ENCODE peak calls at places on chromosomes 3 and 15, in eight cellular contexts. One of them, this sample, is unnamed. For H3K4me1, the result is how much of the 10 kb centered on the place peaks cover.

GRCh38 chr3:178705925-178706324 is 169.7 kb downstream of the KCNMB2 start:
- DNase-seq in MM.1S: peak
- DNase-seq in HepG2: no peak
- DNase-seq in heart left ventricle: no peak
- DNase-seq in HCT116: no peak
- DNase-seq in uterus: no peak
- DNase-seq in IMR-90: peak
- DNase-seq in CD8-positive, alpha-beta T cell: no peak
- DNase-seq in this sample: no peak

GRCh38 chr15:34437687-34438086 is at the start of gene GOLGA8A:
- DNase-seq in MM.1S: peak
- DNase-seq in HepG2: peak
- DNase-seq in heart left ventricle: peak
- DNase-seq in HCT116: peak
- DNase-seq in uterus: peak
- DNase-seq in IMR-90: peak
- DNase-seq in CD8-positive, alpha-beta T cell: peak
- DNase-seq in this sample: peak

GRCh38 chr3:156433910-156434309 is 121.0 kb downstream of the SSR3 start:
- DNase-seq in MM.1S: no peak
- DNase-seq in HepG2: no peak
- DNase-seq in heart left ventricle: no peak
- DNase-seq in HCT116: no peak
- DNase-seq in uterus: no peak
- DNase-seq in IMR-90: peak
- DNase-seq in CD8-positive, alpha-beta T cell: no peak
- DNase-seq in this sample: no peak

GRCh38 chr3:183287301-183287971 is 34.4 kb downstream of the B3GNT5 start:
- DNase-seq in MM.1S: no peak
- DNase-seq in HepG2: no peak
- DNase-seq in heart left ventricle: no peak
- DNase-seq in HCT116: no peak
- DNase-seq in uterus: peak
- DNase-seq in IMR-90: peak
- DNase-seq in CD8-positive, alpha-beta T cell: no peak
- DNase-seq in this sample: no peak

GRCh38 chr3:60708191-60708975 is 542.9 kb downstream of the FHIT start:
- DNase-seq in MM.1S: no peak
- DNase-seq in HepG2: no peak
- DNase-seq in heart left ventricle: no peak
- DNase-seq in HCT116: no peak
- DNase-seq in uterus: no peak
- DNase-seq in IMR-90: peak
- DNase-seq in CD8-positive, alpha-beta T cell: no peak
- DNase-seq in this sample: no peak

GRCh38 chr3:11522953-11523792 is 120.5 kb downstream of the VGLL4 start:
- DNase-seq in MM.1S: no peak
- DNase-seq in HepG2: no peak
- DNase-seq in heart left ventricle: no peak
- DNase-seq in HCT116: no peak
- DNase-seq in uterus: peak
- DNase-seq in IMR-90: peak
- DNase-seq in CD8-positive, alpha-beta T cell: no peak
- DNase-seq in this sample: no peak

GRCh38 chr15:93288718-93289117 is 199.7 kb upstream of the RGMA start:
- DNase-seq in MM.1S: no peak
- DNase-seq in HepG2: no peak
- DNase-seq in heart left ventricle: no peak
- DNase-seq in HCT116: no peak
- DNase-seq in uterus: no peak
- DNase-seq in IMR-90: no peak
- DNase-seq in CD8-positive, alpha-beta T cell: no peak
- DNase-seq in this sample: no peak

GRCh38 chr3:193884011-193884410 is 251.9 kb upstream of the HES1 start:
- DNase-seq in MM.1S: peak
- DNase-seq in HepG2: no peak
- DNase-seq in heart left ventricle: no peak
- DNase-seq in HCT116: no peak
- DNase-seq in uterus: no peak
- DNase-seq in IMR-90: no peak
- DNase-seq in CD8-positive, alpha-beta T cell: no peak
- DNase-seq in this sample: no peak

GRCh38 chr15:48972750-48973503 is 9.2 kb upstream of the SHC4 start:
- DNase-seq in MM.1S: no peak
- DNase-seq in HepG2: no peak
- DNase-seq in heart left ventricle: no peak
- DNase-seq in HCT116: no peak
- DNase-seq in uterus: no peak
- DNase-seq in IMR-90: no peak
- DNase-seq in CD8-positive, alpha-beta T cell: no peak
- DNase-seq in this sample: no peak

GRCh38 chr3:99532246-99532645 is 106.1 kb upstream of the COL8A1 start:
- DNase-seq in MM.1S: no peak
- DNase-seq in HepG2: peak
- DNase-seq in heart left ventricle: no peak
- DNase-seq in HCT116: peak
- DNase-seq in uterus: no peak
- DNase-seq in IMR-90: peak
- DNase-seq in CD8-positive, alpha-beta T cell: no peak
- DNase-seq in this sample: peak

GRCh38 chr15:79474252-79474651 is 42.1 kb downstream of the MINAR1 start:
- DNase-seq in MM.1S: no peak
- DNase-seq in HepG2: no peak
- DNase-seq in heart left ventricle: no peak
- DNase-seq in HCT116: no peak
- DNase-seq in uterus: no peak
- DNase-seq in IMR-90: peak
- DNase-seq in CD8-positive, alpha-beta T cell: no peak
- DNase-seq in this sample: no peak

GRCh38 chr15:74399511-74400312 is 32.3 kb upstream of the CYP11A1 start:
- DNase-seq in MM.1S: no peak
- DNase-seq in HepG2: no peak
- DNase-seq in heart left ventricle: no peak
- DNase-seq in HCT116: no peak
- DNase-seq in uterus: no peak
- DNase-seq in IMR-90: peak
- DNase-seq in CD8-positive, alpha-beta T cell: peak
- DNase-seq in this sample: no peak

GRCh38 chr3:149442845-149443544 is 31.5 kb upstream of the TM4SF4 start:
- DNase-seq in MM.1S: no peak
- DNase-seq in HepG2: no peak
- DNase-seq in heart left ventricle: no peak
- DNase-seq in HCT116: peak
- DNase-seq in uterus: no peak
- DNase-seq in IMR-90: peak
- DNase-seq in CD8-positive, alpha-beta T cell: no peak
- DNase-seq in this sample: no peak

GRCh38 chr3:100813828-100814227 is 104.5 kb downstream of the TFG start:
- DNase-seq in MM.1S: no peak
- DNase-seq in HepG2: no peak
- DNase-seq in heart left ventricle: no peak
- DNase-seq in HCT116: no peak
- DNase-seq in uterus: no peak
- DNase-seq in IMR-90: peak
- DNase-seq in CD8-positive, alpha-beta T cell: no peak
- DNase-seq in this sample: no peak

GRCh38 chr15:73391128-73391864 is 22.5 kb upstream of the HCN4 start:
- DNase-seq in MM.1S: no peak
- DNase-seq in HepG2: no peak
- DNase-seq in heart left ventricle: no peak
- DNase-seq in HCT116: no peak
- DNase-seq in uterus: no peak
- DNase-seq in IMR-90: no peak
- DNase-seq in CD8-positive, alpha-beta T cell: no peak
- DNase-seq in this sample: no peak

GRCh38 chr3:32843504-32844321 is 25.9 kb downstream of the TRIM71 start:
- DNase-seq in MM.1S: no peak
- DNase-seq in HepG2: no peak
- DNase-seq in heart left ventricle: no peak
- DNase-seq in HCT116: no peak
- DNase-seq in uterus: no peak
- DNase-seq in IMR-90: no peak
- DNase-seq in CD8-positive, alpha-beta T cell: no peak
- DNase-seq in this sample: no peak
- H3K4me3 ChIP-seq in MM.1S: no peak
- H3K4me3 ChIP-seq in HepG2: peak
- H3K4me3 ChIP-seq in heart left ventricle: no peak
- H3K4me3 ChIP-seq in HCT116: no peak
- H3K4me3 ChIP-seq in uterus: no peak
- H3K4me3 ChIP-seq in IMR-90: no peak
- H3K4me3 ChIP-seq in CD8-positive, alpha-beta T cell: no peak
- H3K4me3 ChIP-seq in this sample: no peak

GRCh38 chr3:57062119-57062631 is 1.7 kb downstream of the SPATA12 start:
- DNase-seq in MM.1S: no peak
- DNase-seq in HepG2: no peak
- DNase-seq in heart left ventricle: no peak
- DNase-seq in HCT116: no peak
- DNase-seq in uterus: peak
- DNase-seq in IMR-90: no peak
- DNase-seq in CD8-positive, alpha-beta T cell: no peak
- DNase-seq in this sample: no peak
- H3K4me1 ChIP-seq in MM.1S: under half
- H3K4me1 ChIP-seq in HepG2: under half
- H3K4me1 ChIP-seq in heart left ventricle: under half
- H3K4me1 ChIP-seq in HCT116: half or more
- H3K4me1 ChIP-seq in uterus: under half
- H3K4me1 ChIP-seq in IMR-90: under half
- H3K4me1 ChIP-seq in CD8-positive, alpha-beta T cell: under half
- H3K4me1 ChIP-seq in this sample: under half

GRCh38 chr3:141412087-141412935 is 44.0 kb downstream of the ZBTB38 start:
- DNase-seq in MM.1S: peak
- DNase-seq in HepG2: peak
- DNase-seq in heart left ventricle: no peak
- DNase-seq in HCT116: no peak
- DNase-seq in uterus: peak
- DNase-seq in IMR-90: peak
- DNase-seq in CD8-positive, alpha-beta T cell: peak
- DNase-seq in this sample: no peak

GRCh38 chr3:141410861-141411771 is 42.8 kb downstream of the ZBTB38 start:
- DNase-seq in MM.1S: peak
- DNase-seq in HepG2: no peak
- DNase-seq in heart left ventricle: no peak
- DNase-seq in HCT116: no peak
- DNase-seq in uterus: no peak
- DNase-seq in IMR-90: peak
- DNase-seq in CD8-positive, alpha-beta T cell: peak
- DNase-seq in this sample: no peak

GRCh38 chr3:141414141-141414689 is 45.9 kb downstream of the ZBTB38 start:
- DNase-seq in MM.1S: no peak
- DNase-seq in HepG2: no peak
- DNase-seq in heart left ventricle: no peak
- DNase-seq in HCT116: no peak
- DNase-seq in uterus: no peak
- DNase-seq in IMR-90: no peak
- DNase-seq in CD8-positive, alpha-beta T cell: no peak
- DNase-seq in this sample: no peak

GRCh38 chr3:141413387-141414140 is 45.3 kb downstream of the ZBTB38 start:
- DNase-seq in MM.1S: peak
- DNase-seq in HepG2: no peak
- DNase-seq in heart left ventricle: no peak
- DNase-seq in HCT116: no peak
- DNase-seq in uterus: no peak
- DNase-seq in IMR-90: peak
- DNase-seq in CD8-positive, alpha-beta T cell: no peak
- DNase-seq in this sample: no peak

DNA sequence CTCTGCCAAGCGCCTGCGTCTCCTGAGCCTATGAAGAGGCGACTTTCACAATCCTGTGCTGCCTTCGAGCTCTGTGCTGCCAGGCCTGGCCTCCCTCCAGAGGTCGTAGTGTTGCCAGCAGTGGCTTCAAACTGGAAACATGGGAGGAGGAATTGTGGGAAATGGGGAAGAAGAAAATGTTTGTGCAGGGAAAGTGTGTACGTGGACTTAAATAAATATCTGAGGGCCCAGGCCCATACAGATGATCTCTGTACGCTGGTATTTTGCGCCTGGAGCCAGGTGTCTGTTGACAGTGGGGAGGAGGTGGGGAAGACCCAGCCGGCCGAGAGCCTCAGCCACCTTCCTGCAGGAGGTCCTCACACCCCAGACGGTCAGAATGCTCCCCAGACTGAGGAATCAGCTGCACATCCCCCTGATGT is 44.6 kb downstream of the ZBTB38 start:
- DNase-seq in MM.1S: peak
- DNase-seq in HepG2: peak
- DNase-seq in heart left ventricle: peak
- DNase-seq in HCT116: no peak
- DNase-seq in uterus: peak
- DNase-seq in IMR-90: peak
- DNase-seq in CD8-positive, alpha-beta T cell: no peak
- DNase-seq in this sample: no peak
- H3K4me3 ChIP-seq in MM.1S: peak
- H3K4me3 ChIP-seq in HepG2: peak
- H3K4me3 ChIP-seq in heart left ventricle: peak
- H3K4me3 ChIP-seq in HCT116: no peak
- H3K4me3 ChIP-seq in uterus: peak
- H3K4me3 ChIP-seq in IMR-90: no peak
- H3K4me3 ChIP-seq in CD8-positive, alpha-beta T cell: peak
- H3K4me3 ChIP-seq in this sample: no peak

GRCh38 chr3:12559520-12559919 is 2.6 kb downstream of the MKRN2 start:
- DNase-seq in MM.1S: no peak
- DNase-seq in HepG2: no peak
- DNase-seq in heart left ventricle: no peak
- DNase-seq in HCT116: no peak
- DNase-seq in uterus: no peak
- DNase-seq in IMR-90: no peak
- DNase-seq in CD8-positive, alpha-beta T cell: no peak
- DNase-seq in this sample: no peak

GRCh38 chr3:12560505-12561188 is 3.8 kb downstream of the MKRN2 start:
- DNase-seq in MM.1S: no peak
- DNase-seq in HepG2: no peak
- DNase-seq in heart left ventricle: no peak
- DNase-seq in HCT116: no peak
- DNase-seq in uterus: no peak
- DNase-seq in IMR-90: no peak
- DNase-seq in CD8-positive, alpha-beta T cell: no peak
- DNase-seq in this sample: no peak

GRCh38 chr3:12557472-12558105 is 702 bp downstream of the MKRN2 start:
- DNase-seq in MM.1S: no peak
- DNase-seq in HepG2: peak
- DNase-seq in heart left ventricle: no peak
- DNase-seq in HCT116: no peak
- DNase-seq in uterus: no peak
- DNase-seq in IMR-90: peak
- DNase-seq in CD8-positive, alpha-beta T cell: no peak
- DNase-seq in this sample: no peak

GRCh38 chr3:12556723-12557471 is at the start of gene MKRN2:
- DNase-seq in MM.1S: peak
- DNase-seq in HepG2: peak
- DNase-seq in heart left ventricle: peak
- DNase-seq in HCT116: peak
- DNase-seq in uterus: peak
- DNase-seq in IMR-90: peak
- DNase-seq in CD8-positive, alpha-beta T cell: peak
- DNase-seq in this sample: peak

DNA sequence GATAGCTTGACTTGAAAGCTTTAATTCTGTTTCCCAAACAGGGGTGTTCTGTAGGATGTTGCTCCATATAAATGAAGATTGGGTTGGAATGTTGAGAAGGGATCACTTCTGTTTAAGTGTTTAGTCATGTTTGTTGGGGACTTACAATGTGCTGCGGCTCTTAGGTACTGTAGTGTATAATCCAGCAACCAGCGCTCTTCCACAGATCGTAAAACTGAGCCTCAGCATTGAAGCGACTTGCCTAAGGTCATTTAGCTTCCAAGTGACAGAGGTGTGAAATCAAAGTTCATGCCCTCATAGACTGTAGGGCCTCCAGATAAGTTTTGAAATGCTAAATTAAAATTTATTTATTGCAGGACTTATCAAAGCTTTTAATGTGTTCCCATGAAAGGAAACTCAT is 1.8 kb downstream of the MKRN2 start:
- DNase-seq in MM.1S: no peak
- DNase-seq in HepG2: no peak
- DNase-seq in heart left ventricle: no peak
- DNase-seq in HCT116: no peak
- DNase-seq in uterus: no peak
- DNase-seq in IMR-90: no peak
- DNase-seq in CD8-positive, alpha-beta T cell: no peak
- DNase-seq in this sample: no peak
- H3K4me1 ChIP-seq in MM.1S: under half
- H3K4me1 ChIP-seq in HepG2: half or more
- H3K4me1 ChIP-seq in heart left ventricle: under half
- H3K4me1 ChIP-seq in HCT116: under half
- H3K4me1 ChIP-seq in uterus: under half
- H3K4me1 ChIP-seq in IMR-90: under half
- H3K4me1 ChIP-seq in CD8-positive, alpha-beta T cell: half or more
- H3K4me1 ChIP-seq in this sample: under half

This sample was measured in Caco-2.